ENCODE peak calls at places on chromosomes 2 and 18, in four cellular contexts. H is heart left ventricle; Y is spleen; J is CD4-positive, alpha-beta memory T cell. O is an unnamed sample.

GRCh38 chr2:20365249-20365817 is 14.7 kb upstream of the PUM2 start:
- DNase-seq in H (no peak), Y (no peak), J (no peak), O (no peak)

GRCh38 chr2:12363569-12363968 is 353.2 kb upstream of the TRIB2 start:
- DNase-seq in H (no peak), Y (no peak), J (no peak), O (no peak)

GRCh38 chr2:205654878-205655601 is 27.3 kb upstream of the NRP2 start:
- DNase-seq in H (no peak), Y (no peak), J (no peak), O (peak; percentile 62)

GRCh38 chr2:145404690-145405089 is 884.8 kb upstream of the ZEB2 start:
- DNase-seq in H (no peak), Y (no peak), J (no peak), O (no peak)

GRCh38 chr2:43368483-43369385 is 142.3 kb upstream of the ZFP36L2 start:
- DNase-seq in H (no peak), Y (no peak), J (no peak), O (no peak)

GRCh38 chr2:13050764-13051163 is 334.0 kb downstream of the TRIB2 start:
- DNase-seq in H (no peak), Y (no peak), J (no peak), O (no peak)

GRCh38 chr2:37907480-37908070 is 17.5 kb upstream of the RMDN2 start:
- DNase-seq in H (no peak), Y (no peak), J (no peak), O (no peak)

GRCh38 chr18:70636991-70637390 is 348.1 kb downstream of the SOCS6 start:
- DNase-seq in H (no peak), Y (no peak), J (no peak), O (no peak)

GRCh38 chr2:219087371-219087770 is 26.6 kb upstream of the IHH start:
- DNase-seq in H (no peak), Y (no peak), J (no peak), O (no peak)

GRCh38 chr2:157876066-157876770 is at the start of gene ACVR1:
- DNase-seq in H (peak; percentile 97), Y (peak; percentile 95), J (peak; percentile 82), O (no peak)

GRCh38 chr2:169361706-169362345 is 508 bp downstream of the LRP2 start:
- DNase-seq in H (no peak), Y (peak; percentile 73), J (no peak), O (no peak)

GRCh38 chr2:233240897-233241296 is 10.6 kb upstream of the ATG16L1 start:
- DNase-seq in H (no peak), Y (no peak), J (peak; percentile 57), O (no peak)

GRCh38 chr2:237025090-237025865 is 60.4 kb upstream of the COPS8 start:
- DNase-seq in H (no peak), Y (no peak), J (no peak), O (no peak)

GRCh38 chr2:75539955-75540716 is 20.6 kb downstream of the EVA1A start:
- DNase-seq in H (no peak), Y (no peak), J (no peak), O (peak; percentile 28)

GRCh38 chr2:175187378-175187777 is 5.9 kb upstream of the ATP5MC3 start:
- DNase-seq in H (no peak), Y (no peak), J (peak; percentile 19), O (no peak)

GRCh38 chr2:98896416-98896815 is 39.6 kb downstream of the CRACDL start:
- DNase-seq in H (no peak), Y (no peak), J (no peak), O (no peak)

GRCh38 chr2:18959952-18960717 is 370.8 kb upstream of the NT5C1B start:
- DNase-seq in H (no peak), Y (no peak), J (no peak), O (no peak)

GRCh38 chr2:192327576-192327975 is 132.8 kb upstream of the TMEFF2 start:
- DNase-seq in H (no peak), Y (no peak), J (no peak), O (no peak)

GRCh38 chr18:46469186-46469915 is 187.7 kb downstream of the LOXHD1 start:
- DNase-seq in H (no peak), Y (no peak), J (no peak), O (no peak)

GRCh38 chr18:46070683-46071614 is 1.1 kb downstream of the PSTPIP2 start:
- DNase-seq in H (no peak), Y (peak; percentile 82), J (no peak), O (no peak)

GRCh38 chr2:98935111-98935770 is 784 bp downstream of the CRACDL start:
- DNase-seq in H (no peak), Y (no peak), J (no peak), O (no peak)

GRCh38 chr2:224562831-224563230 is 22.3 kb downstream of the CUL3 start:
- DNase-seq in H (no peak), Y (no peak), J (no peak), O (no peak)

GRCh38 chr2:9770308-9771100 is 72.8 kb upstream of the TAF1B start:
- DNase-seq in H (peak; percentile 75), Y (no peak), J (peak; percentile 58), O (no peak)

GRCh38 chr2:109332880-109333279 is 203.9 kb downstream of the SH3RF3 start:
- DNase-seq in H (no peak), Y (no peak), J (no peak), O (no peak)

GRCh38 chr2:109331081-109331480 is 202.1 kb downstream of the SH3RF3 start:
- DNase-seq in H (no peak), Y (no peak), J (no peak), O (no peak)

GRCh38 chr2:109335586-109336266 is 206.7 kb downstream of the SH3RF3 start:
- DNase-seq in H (no peak), Y (no peak), J (no peak), O (no peak)

GRCh38 chr2:109331864-109332848 is 203.2 kb downstream of the SH3RF3 start:
- DNase-seq in H (peak; percentile 88), Y (peak; percentile 86), J (peak; percentile 16), O (no peak)

GRCh38 chr2:109333414-109334194 is 204.6 kb downstream of the SH3RF3 start:
- DNase-seq in H (no peak), Y (no peak), J (no peak), O (no peak)
- H3K27ac ChIP-seq in H (no peak overlapping the region), Y (no peak overlapping the region), J (no peak overlapping the region), O (no peak overlapping the region)

GRCh38 chr2:181989099-181989498 is 3.4 kb downstream of the PPP1R1C start:
- DNase-seq in H (no peak), Y (no peak), J (no peak), O (no peak)

GRCh38 chr2:181984060-181984459 is 1.6 kb upstream of the PPP1R1C start:
- DNase-seq in H (no peak), Y (no peak), J (no peak), O (no peak)

GRCh38 chr2:181988154-181988924 is 2.7 kb downstream of the PPP1R1C start:
- DNase-seq in H (no peak), Y (no peak), J (no peak), O (no peak)

GRCh38 chr2:181984814-181985631 is 630 bp upstream of the PPP1R1C start:
- DNase-seq in H (no peak), Y (no peak), J (no peak), O (no peak)

DNA sequence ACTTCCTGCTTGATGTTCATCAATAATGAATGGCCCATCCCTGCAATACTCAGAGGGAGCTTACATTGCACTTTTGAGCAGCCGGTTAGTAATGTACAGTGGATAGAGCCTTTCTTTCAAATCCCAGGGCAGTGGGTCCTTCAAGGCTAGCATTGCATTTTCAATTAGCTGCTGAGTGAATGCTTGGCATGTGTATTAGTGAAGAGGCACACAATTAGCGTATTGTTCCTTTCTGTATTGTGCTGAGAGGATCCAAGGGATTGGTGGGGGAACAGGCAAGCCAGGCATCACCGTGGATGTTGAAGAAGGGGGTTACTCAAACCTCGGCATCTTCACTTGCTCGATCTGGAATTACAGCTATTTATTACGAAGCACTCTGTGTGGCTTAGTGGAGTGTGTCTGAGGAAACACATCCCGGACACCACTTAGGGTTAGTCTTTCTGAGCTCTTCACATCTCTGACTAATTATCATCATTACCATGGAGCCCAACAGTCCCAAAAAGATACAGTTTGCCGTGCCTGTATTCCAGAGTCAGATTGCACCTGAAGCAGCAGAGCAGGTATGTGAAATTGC is at the start of gene PPP1R1C:
- DNase-seq in H (no peak), Y (no peak), J (no peak), O (no peak)
- H3K27ac ChIP-seq in H (peak within 1 kb of the TSS; percentile 55), Y (no peak within 1 kb of the TSS), J (no peak within 1 kb of the TSS), O (no peak within 1 kb of the TSS)

DNA sequence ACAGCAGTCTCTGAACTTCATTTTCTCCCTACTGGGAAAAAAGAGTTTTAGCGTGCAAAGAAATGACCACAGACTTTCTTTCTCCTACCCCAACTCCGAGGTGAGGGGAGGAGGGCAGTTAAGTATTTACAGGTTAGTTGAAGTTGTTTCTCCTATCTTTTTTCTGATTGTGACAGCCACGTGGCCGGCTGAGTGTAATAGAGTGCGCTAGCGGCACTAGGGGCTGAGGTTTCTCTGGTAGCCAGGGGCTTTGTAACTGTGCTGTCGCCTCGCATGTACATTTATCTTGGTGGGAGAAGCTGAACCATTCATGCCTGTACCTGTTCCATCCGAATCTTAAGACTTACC is 214.1 kb upstream of the STON1 start:
- DNase-seq in H (no peak), Y (peak; percentile 81), J (no peak), O (no peak)
- H3K27ac ChIP-seq in H (peak overlapping the region; percentile 95), Y (peak overlapping the region; percentile 97), J (peak overlapping the region; percentile 92), O (peak overlapping the region; percentile 92)

GRCh38 chr2:96489673-96490072 is 15.5 kb downstream of the NEURL3 start:
- DNase-seq in H (no peak), Y (no peak), J (no peak), O (no peak)

GRCh38 chr2:96484096-96484495 is 21.1 kb downstream of the NEURL3 start:
- DNase-seq in H (no peak), Y (no peak), J (no peak), O (no peak)

GRCh38 chr2:96485751-96486643 is 19.2 kb downstream of the NEURL3 start:
- DNase-seq in H (peak; percentile 75), Y (peak; percentile 92), J (peak; percentile 78), O (no peak)

GRCh38 chr2:96489261-96489660 is 15.9 kb downstream of the NEURL3 start:
- DNase-seq in H (no peak), Y (no peak), J (no peak), O (no peak)

GRCh38 chr2:96485350-96485749 is 19.8 kb downstream of the NEURL3 start:
- DNase-seq in H (no peak), Y (no peak), J (no peak), O (no peak)
- H3K27ac ChIP-seq in H (peak overlapping the region; percentile 83), Y (peak overlapping the region; percentile 82), J (peak overlapping the region; percentile 63), O (peak overlapping the region; percentile 82)

DNA sequence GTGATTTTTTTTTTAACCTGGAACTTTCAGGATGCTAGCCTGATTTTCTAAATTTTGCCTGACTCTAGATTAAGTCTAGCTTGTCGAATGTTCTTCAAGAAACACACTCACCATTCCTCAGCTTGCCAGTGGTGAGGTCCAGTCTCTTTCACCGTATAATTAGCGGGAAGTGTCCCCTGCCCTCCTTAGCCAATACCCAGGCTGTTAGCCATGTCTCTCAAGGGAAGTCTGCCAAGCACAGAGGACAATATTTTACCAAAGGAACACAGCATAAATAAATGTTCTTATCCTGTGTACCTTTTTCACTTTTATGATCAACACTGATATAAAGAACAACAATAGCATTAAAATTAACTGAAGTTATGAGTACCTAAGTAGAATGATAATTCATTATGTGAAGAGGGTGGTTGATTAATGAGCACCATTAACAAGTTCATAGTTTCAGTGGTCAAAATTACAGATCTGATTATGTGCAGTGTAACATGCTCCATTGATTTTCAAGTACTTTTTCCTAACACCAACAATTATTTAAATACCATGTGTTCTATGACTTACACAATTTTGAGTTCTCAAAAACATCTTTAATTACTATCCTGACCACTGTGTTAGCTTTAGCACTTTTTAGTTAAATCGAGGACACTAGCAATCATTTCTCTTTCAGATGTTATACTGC is 445.8 kb upstream of the RAB12 start:
- DNase-seq in H (no peak), Y (no peak), J (no peak), O (no peak)
- H3K27ac ChIP-seq in H (no peak overlapping the region), Y (no peak overlapping the region), J (no peak overlapping the region), O (no peak overlapping the region)